ENCODE peak calls at places on chromosomes 16 and 17, in seven cellular contexts. One of them, this sample, is unnamed.

GRCh38 chr17:6669479-6670212 is 18.1 kb downstream of the C17orf100 start:
- DNase-seq in HCT116: peak; percentile 80
- DNase-seq in GM12878: no peak
- DNase-seq in HepG2: no peak
- DNase-seq in H1: no peak
- DNase-seq in K562: no peak
- DNase-seq in SK-N-SH: no peak
- DNase-seq in this sample: no peak

GRCh38 chr17:21296097-21297025 is 11.8 kb downstream of the MAP2K3 start:
- DNase-seq in HepG2: no peak
- DNase-seq in SK-N-SH: peak; percentile 31
- DNase-seq in H1: no peak
- DNase-seq in HCT116: no peak
- DNase-seq in GM12878: no peak
- DNase-seq in K562: peak; percentile 77
- DNase-seq in this sample: no peak

GRCh38 chr17:28684963-28685362 is 23.0 kb downstream of the SUPT6H start:
- DNase-seq in K562: peak; percentile 44
- DNase-seq in HepG2: peak; percentile 65
- DNase-seq in H1: no peak
- DNase-seq in HCT116: no peak
- DNase-seq in GM12878: no peak
- DNase-seq in SK-N-SH: peak; percentile 47
- DNase-seq in this sample: peak; percentile 53

GRCh38 chr17:8598913-8599312 is 31.6 kb downstream of the MYH10 start:
- DNase-seq in HCT116: no peak
- DNase-seq in SK-N-SH: no peak
- DNase-seq in GM12878: no peak
- DNase-seq in HepG2: no peak
- DNase-seq in H1: no peak
- DNase-seq in K562: no peak
- DNase-seq in this sample: no peak

GRCh38 chr16:78228704-78229103 is 129.2 kb downstream of the WWOX start:
- DNase-seq in K562: no peak
- DNase-seq in HepG2: no peak
- DNase-seq in GM12878: no peak
- DNase-seq in SK-N-SH: no peak
- DNase-seq in HCT116: no peak
- DNase-seq in H1: no peak
- DNase-seq in this sample: no peak

GRCh38 chr17:50051606-50052005 is 4.3 kb upstream of the ITGA3 start:
- DNase-seq in HepG2: no peak
- DNase-seq in HCT116: no peak
- DNase-seq in K562: no peak
- DNase-seq in SK-N-SH: no peak
- DNase-seq in H1: no peak
- DNase-seq in GM12878: no peak
- DNase-seq in this sample: no peak

GRCh38 chr16:75456971-75457370 is 7.5 kb downstream of the TMEM170A start:
- DNase-seq in GM12878: no peak
- DNase-seq in HCT116: no peak
- DNase-seq in H1: no peak
- DNase-seq in HepG2: no peak
- DNase-seq in K562: no peak
- DNase-seq in SK-N-SH: no peak
- DNase-seq in this sample: no peak

GRCh38 chr16:57372372-57373116 is at the start of gene CX3CL1:
- DNase-seq in HepG2: peak; percentile 99
- DNase-seq in HCT116: no peak
- DNase-seq in H1: no peak
- DNase-seq in SK-N-SH: peak; percentile 92
- DNase-seq in GM12878: no peak
- DNase-seq in K562: no peak
- DNase-seq in this sample: no peak

GRCh38 chr17:28941251-28941650 is 10.1 kb downstream of the PHF12 start:
- DNase-seq in H1: no peak
- DNase-seq in SK-N-SH: no peak
- DNase-seq in GM12878: no peak
- DNase-seq in HepG2: no peak
- DNase-seq in K562: no peak
- DNase-seq in HCT116: no peak
- DNase-seq in this sample: no peak

GRCh38 chr17:57331423-57331822 is 75.1 kb downstream of the MSI2 start:
- DNase-seq in K562: no peak
- DNase-seq in SK-N-SH: no peak
- DNase-seq in HepG2: no peak
- DNase-seq in GM12878: no peak
- DNase-seq in H1: no peak
- DNase-seq in HCT116: no peak
- DNase-seq in this sample: no peak

GRCh38 chr17:33647976-33648375 is 354.9 kb upstream of the ASIC2 start:
- DNase-seq in H1: no peak
- DNase-seq in HepG2: no peak
- DNase-seq in SK-N-SH: peak; percentile 49
- DNase-seq in K562: peak; percentile 36
- DNase-seq in GM12878: no peak
- DNase-seq in HCT116: no peak
- DNase-seq in this sample: peak; percentile 39

GRCh38 chr17:72501404-72502110 is 380.7 kb downstream of the SOX9 start:
- DNase-seq in HepG2: peak; percentile 89
- DNase-seq in SK-N-SH: no peak
- DNase-seq in GM12878: no peak
- DNase-seq in HCT116: no peak
- DNase-seq in H1: no peak
- DNase-seq in K562: no peak
- DNase-seq in this sample: peak; percentile 98

GRCh38 chr17:67223924-67224323 is 21.1 kb downstream of the HELZ start:
- DNase-seq in K562: peak; percentile 69
- DNase-seq in HepG2: peak; percentile 18
- DNase-seq in SK-N-SH: peak; percentile 29
- DNase-seq in GM12878: no peak
- DNase-seq in HCT116: no peak
- DNase-seq in H1: no peak
- DNase-seq in this sample: no peak

GRCh38 chr16:3767333-3767977 is 50.1 kb upstream of the TRAP1 start:
- DNase-seq in K562: no peak
- DNase-seq in H1: no peak
- DNase-seq in GM12878: no peak
- DNase-seq in HCT116: no peak
- DNase-seq in SK-N-SH: no peak
- DNase-seq in HepG2: no peak
- DNase-seq in this sample: no peak

GRCh38 chr17:1271020-1271423 is 778 bp downstream of the BHLHA9 start:
- DNase-seq in K562: no peak
- DNase-seq in GM12878: no peak
- DNase-seq in HCT116: no peak
- DNase-seq in H1: no peak
- DNase-seq in HepG2: no peak
- DNase-seq in SK-N-SH: no peak
- DNase-seq in this sample: no peak

DNA sequence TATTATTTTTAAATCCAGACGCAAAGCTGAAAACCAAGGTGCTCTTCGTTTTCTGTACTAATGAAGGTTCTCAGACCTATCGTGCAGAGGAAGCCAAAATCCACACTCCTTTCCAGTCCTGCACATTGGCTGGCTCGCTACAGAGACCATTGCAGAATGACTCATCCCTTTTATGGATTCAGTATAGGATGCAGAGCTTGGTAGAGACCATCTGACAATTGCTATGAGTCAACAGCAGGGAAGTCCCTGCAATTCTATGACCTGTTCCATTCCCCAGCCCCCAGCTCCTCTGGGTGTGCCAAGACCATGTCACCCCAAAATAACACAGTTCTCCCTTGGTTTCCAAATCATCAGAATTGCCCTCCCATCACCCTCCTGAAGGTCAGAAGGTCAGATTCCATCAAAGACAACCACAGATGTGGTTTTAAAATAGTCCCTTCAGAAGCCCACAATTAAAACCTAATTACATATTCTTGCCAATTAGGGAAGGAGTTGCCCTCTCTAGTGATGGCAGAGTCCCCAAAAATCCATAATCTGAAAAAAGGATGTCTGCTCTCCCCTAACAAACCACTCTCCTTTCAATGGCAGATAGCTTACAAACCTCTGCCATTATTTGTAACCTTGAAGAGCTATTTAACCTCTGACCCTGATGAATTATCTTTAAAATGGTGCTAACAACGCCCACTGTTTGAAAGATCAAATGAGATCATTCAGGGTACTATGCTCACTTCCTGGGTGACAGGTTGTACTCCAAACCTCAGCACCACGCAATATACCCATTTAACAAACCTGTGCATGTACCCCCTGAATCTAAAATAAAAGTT is 108.2 kb upstream of the RBBP6 start:
- DNase-seq in K562: no peak
- DNase-seq in HepG2: no peak
- DNase-seq in HCT116: no peak
- DNase-seq in SK-N-SH: no peak
- DNase-seq in H1: no peak
- DNase-seq in GM12878: peak; percentile 35
- DNase-seq in this sample: no peak
- TF ChIP-seq JUND in K562: no peak
- TF ChIP-seq JUND in HepG2: no peak
- TF ChIP-seq JUND in HCT116: no peak
- TF ChIP-seq JUND in SK-N-SH: no peak
- TF ChIP-seq JUND in H1: no peak
- TF ChIP-seq JUND in GM12878: no peak
- TF ChIP-seq JUND in this sample: no peak

GRCh38 chr17:27533874-27534815 is 77.9 kb downstream of the KSR1 start:
- DNase-seq in HepG2: no peak
- DNase-seq in SK-N-SH: no peak
- DNase-seq in GM12878: no peak
- DNase-seq in K562: no peak
- DNase-seq in H1: no peak
- DNase-seq in HCT116: no peak
- DNase-seq in this sample: no peak
- TF ChIP-seq JUND in HepG2: no peak
- TF ChIP-seq JUND in SK-N-SH: no peak
- TF ChIP-seq JUND in GM12878: no peak
- TF ChIP-seq JUND in K562: no peak
- TF ChIP-seq JUND in H1: no peak
- TF ChIP-seq JUND in HCT116: no peak
- TF ChIP-seq JUND in this sample: no peak

GRCh38 chr17:82030470-82031302 is 792 bp upstream of the RAC3 start:
- DNase-seq in HepG2: no peak
- DNase-seq in SK-N-SH: peak; percentile 96
- DNase-seq in K562: peak; percentile 82
- DNase-seq in HCT116: peak; percentile 72
- DNase-seq in GM12878: no peak
- DNase-seq in H1: peak; percentile 70
- DNase-seq in this sample: peak; percentile 93
- TF ChIP-seq JUND in HepG2: no peak
- TF ChIP-seq JUND in SK-N-SH: no peak
- TF ChIP-seq JUND in K562: no peak
- TF ChIP-seq JUND in HCT116: no peak
- TF ChIP-seq JUND in GM12878: no peak
- TF ChIP-seq JUND in H1: no peak
- TF ChIP-seq JUND in this sample: no peak

GRCh38 chr17:31437720-31438400 is 46.4 kb downstream of the RAB11FIP4 start:
- DNase-seq in SK-N-SH: no peak
- DNase-seq in H1: no peak
- DNase-seq in HepG2: no peak
- DNase-seq in K562: no peak
- DNase-seq in GM12878: no peak
- DNase-seq in HCT116: no peak
- DNase-seq in this sample: no peak
- TF ChIP-seq JUND in SK-N-SH: no peak
- TF ChIP-seq JUND in H1: no peak
- TF ChIP-seq JUND in HepG2: no peak
- TF ChIP-seq JUND in K562: no peak
- TF ChIP-seq JUND in GM12878: no peak
- TF ChIP-seq JUND in HCT116: no peak
- TF ChIP-seq JUND in this sample: no peak